ENCODE peak calls at places on chromosomes 11 and 22, in eight cellular contexts. V is A673; Z is tibial artery; X is ovary; J is cardiac muscle cell; A is right atrium auricular region; K is NT2/D1; L is CD8-positive, alpha-beta T cell. H is an unnamed sample. For H3K9me3, H3K4me1 and H3K36me3, the result is how much of the 10 kb centered on the place peaks cover.

GRCh38 chr11:121452609-121453150 is at the start of gene SORL1-AS1:
- DNase-seq in K (no peak), A (no peak), J (no peak), X (no peak), L (no peak), Z (no peak), V (no peak), H (no peak)

GRCh38 chr11:78019808-78020207 is 3.3 kb downstream of the KCTD14 start:
- DNase-seq in V (no peak), X (no peak), Z (no peak), J (no peak), K (no peak), L (no peak), A (no peak), H (no peak)

GRCh38 chr11:12765428-12765827 is 91.2 kb downstream of the TEAD1 start:
- DNase-seq in A (no peak), K (no peak), J (no peak), Z (no peak), L (no peak), X (peak), V (peak), H (no peak)

GRCh38 chr11:13380731-13381130 is 82.3 kb downstream of the BTBD10 start:
- DNase-seq in J (no peak), L (no peak), A (no peak), Z (no peak), X (no peak), V (no peak), K (no peak), H (no peak)

GRCh38 chr11:13885083-13885482 is 77.4 kb upstream of the SPON1 start:
- DNase-seq in X (no peak), J (no peak), A (no peak), L (no peak), V (no peak), K (no peak), Z (no peak), H (no peak)

GRCh38 chr11:105181521-105181920 is 42.0 kb upstream of the CARD18 start:
- DNase-seq in L (no peak), J (peak), K (no peak), Z (no peak), V (no peak), X (no peak), A (no peak), H (no peak)

GRCh38 chr11:115379528-115379927 is 124.7 kb downstream of the CADM1 start:
- DNase-seq in J (no peak), L (no peak), K (no peak), V (no peak), A (no peak), X (no peak), Z (no peak), H (no peak)

GRCh38 chr11:22798890-22799289 is 30.7 kb downstream of the SVIP start:
- DNase-seq in X (no peak), A (no peak), L (no peak), K (no peak), V (no peak), Z (no peak), J (no peak), H (no peak)

GRCh38 chr22:40443675-40444482 is 73.5 kb downstream of the SGSM3 start:
- DNase-seq in K (no peak), A (peak), X (no peak), Z (peak), V (no peak), L (no peak), J (peak), H (peak)

GRCh38 chr11:100512475-100512874 is 174.6 kb upstream of the ARHGAP42 start:
- DNase-seq in J (no peak), K (no peak), L (no peak), X (no peak), Z (no peak), V (no peak), A (no peak), H (no peak)

GRCh38 chr11:72736452-72737069 is 15.6 kb downstream of the ARAP1 start:
- DNase-seq in Z (peak), J (peak), L (peak), V (peak), K (no peak), A (no peak), X (no peak), H (no peak)

GRCh38 chr22:29093980-29094379 is 21.1 kb downstream of the KREMEN1 start:
- DNase-seq in A (no peak), X (no peak), J (peak), Z (no peak), V (no peak), K (no peak), L (no peak), H (no peak)

GRCh38 chr11:130215531-130216220 is 56.1 kb downstream of the ST14 start:
- DNase-seq in J (no peak), L (no peak), V (no peak), Z (no peak), K (no peak), X (peak), A (peak), H (no peak)

GRCh38 chr11:95715777-95716241 is 73.8 kb downstream of the FAM76B start:
- DNase-seq in L (no peak), V (peak), A (no peak), X (no peak), J (peak), K (no peak), Z (no peak), H (no peak)

GRCh38 chr22:20247010-20247505 is 21.1 kb downstream of the RTN4R start:
- DNase-seq in J (no peak), Z (no peak), K (no peak), X (no peak), L (no peak), V (no peak), A (no peak), H (no peak)

GRCh38 chr11:38612701-38613100 is 2014.7 kb upstream of the RAG2 start:
- DNase-seq in K (no peak), A (no peak), V (no peak), X (no peak), Z (no peak), L (no peak), J (no peak), H (no peak)

GRCh38 chr22:29129644-29130201 is 56.9 kb downstream of the KREMEN1 start:
- DNase-seq in K (no peak), L (no peak), V (no peak), X (no peak), A (peak), Z (no peak), J (no peak), H (no peak)

GRCh38 chr11:119223856-119224255 is 17.7 kb downstream of the CBL start:
- DNase-seq in Z (no peak), K (no peak), L (no peak), X (no peak), J (no peak), V (no peak), A (no peak), H (no peak)

GRCh38 chr22:29006346-29006745 is 55.3 kb downstream of the C22orf31 start:
- DNase-seq in J (no peak), K (no peak), A (no peak), X (no peak), V (no peak), L (no peak), Z (no peak), H (no peak)

GRCh38 chr11:1746956-1747752 is 3.2 kb downstream of the IFITM10 start:
- DNase-seq in L (no peak), K (no peak), Z (no peak), A (no peak), J (no peak), V (no peak), X (no peak), H (no peak)

DNA sequence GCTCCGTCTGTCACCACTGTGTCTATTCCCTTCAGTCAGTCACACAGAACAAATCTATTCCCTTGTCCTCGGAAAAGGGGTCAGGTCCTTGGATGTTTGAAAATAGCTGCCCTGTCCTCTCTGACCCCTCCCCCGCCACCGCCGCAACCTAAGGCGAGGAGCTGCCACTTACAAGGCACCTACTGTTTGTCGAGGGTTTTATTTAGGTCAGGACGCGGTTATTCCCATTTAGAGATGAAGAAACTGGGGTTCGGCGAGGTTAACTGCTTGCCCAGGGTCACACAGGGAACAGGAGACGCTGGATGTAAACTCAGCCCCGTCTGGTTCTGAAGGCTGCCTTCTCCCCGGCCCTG is 1468.1 kb downstream of the BRD1 start:
- DNase-seq in L (no peak), Z (no peak), V (no peak), X (peak), K (no peak), A (no peak), J (no peak), H (no peak)
- H3K9me3 ChIP-seq in L (under half), Z (under half), V (under half), X (under half), K (under half), A (under half), J (under half), H (under half)

GRCh38 chr11:63889344-63889743 is 27.6 kb downstream of the RCOR2 start:
- DNase-seq in V (no peak), A (no peak), J (no peak), Z (no peak), X (no peak), K (no peak), L (no peak), H (no peak)
- H3K4me1 ChIP-seq in V (under half), A (under half), J (under half), Z (half or more), X (under half), K (under half), L (half or more), H (under half)

DNA sequence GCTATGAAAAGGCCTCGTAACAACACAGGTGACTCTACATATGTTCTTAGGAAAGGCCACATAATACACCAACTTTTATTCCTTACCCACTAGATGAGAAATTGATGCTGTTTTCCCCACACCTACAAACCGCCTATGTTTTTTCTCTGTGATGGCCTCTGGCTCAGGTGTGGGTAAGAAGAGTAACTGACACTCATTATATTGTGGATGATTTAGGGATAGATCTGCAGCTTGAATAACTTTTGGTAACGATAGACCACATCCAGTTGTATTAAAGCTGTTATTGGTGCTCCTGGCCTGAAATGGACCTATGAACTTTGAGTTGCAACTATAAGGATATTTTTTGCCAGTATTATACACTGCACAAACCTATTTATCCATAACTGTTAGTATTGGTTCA is 3.6 kb downstream of the LDHA start:
- DNase-seq in A (no peak), J (no peak), Z (no peak), X (no peak), K (no peak), V (no peak), L (no peak), H (no peak)
- H3K36me3 ChIP-seq in A (half or more), J (half or more), Z (half or more), X (under half), K (half or more), V (half or more), L (under half), H (half or more)

GRCh38 chr11:127412234-127412633 is 411.7 kb upstream of the KIRREL3 start:
- DNase-seq in J (no peak), A (no peak), X (no peak), L (no peak), V (no peak), Z (no peak), K (no peak), H (no peak)

GRCh38 chr11:127411283-127411682 is 410.7 kb upstream of the KIRREL3 start:
- DNase-seq in A (no peak), L (no peak), V (no peak), J (no peak), X (no peak), K (no peak), Z (no peak), H (no peak)

DNA sequence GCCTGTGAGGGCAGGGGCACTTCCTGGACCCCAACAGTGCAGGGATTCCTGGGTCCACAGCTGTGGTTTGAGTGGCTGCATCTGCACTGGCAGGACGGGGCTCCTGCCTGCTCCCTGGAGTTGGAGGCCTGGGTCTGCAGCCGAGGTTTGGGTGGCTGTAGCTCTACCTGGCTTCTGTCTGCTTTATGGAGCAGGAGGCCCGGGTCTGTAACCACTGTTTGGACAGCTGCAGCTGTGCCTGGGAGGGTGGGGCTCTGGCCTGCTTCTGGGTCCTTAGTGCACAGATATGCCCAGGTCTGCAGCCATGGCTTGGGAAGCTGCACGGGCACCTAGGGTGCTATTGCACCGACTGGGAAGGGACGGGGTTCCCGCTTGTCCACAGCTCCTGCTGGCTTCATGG is 412.2 kb upstream of the KIRREL3 start:
- DNase-seq in V (no peak), K (no peak), L (no peak), A (no peak), Z (no peak), X (no peak), J (no peak), H (no peak)
- H3K9me3 ChIP-seq in V (under half), K (under half), L (under half), A (under half), Z (under half), X (under half), J (under half), H (under half)

GRCh38 chr22:46614070-46614931 is 5.9 kb upstream of the GRAMD4 start:
- DNase-seq in A (no peak), L (peak), K (no peak), V (no peak), X (no peak), J (no peak), Z (no peak), H (no peak)
- H3K4me1 ChIP-seq in A (half or more), L (under half), K (under half), V (under half), X (under half), J (under half), Z (under half), H (under half)

GRCh38 chr11:34114471-34114870 is 9.0 kb downstream of the NAT10 start:
- DNase-seq in A (no peak), J (no peak), L (no peak), K (no peak), X (no peak), Z (no peak), V (no peak), H (no peak)
- H3K36me3 ChIP-seq in A (half or more), J (half or more), L (half or more), K (half or more), X (under half), Z (half or more), V (half or more), H (half or more)

GRCh38 chr22:47398921-47399790 is 636.7 kb downstream of the TBC1D22A start:
- DNase-seq in Z (no peak), V (no peak), A (no peak), X (no peak), L (no peak), J (no peak), K (no peak), H (no peak)

GRCh38 chr22:47400701-47401591 is 638.5 kb downstream of the TBC1D22A start:
- DNase-seq in Z (no peak), X (no peak), J (no peak), A (no peak), K (no peak), V (no peak), L (no peak), H (no peak)

GRCh38 chr22:47401592-47401898 is 639.1 kb downstream of the TBC1D22A start:
- DNase-seq in Z (no peak), V (no peak), J (no peak), L (no peak), K (no peak), A (no peak), X (no peak), H (no peak)

GRCh38 chr22:47402876-47403525 is 640.6 kb downstream of the TBC1D22A start:
- DNase-seq in Z (no peak), A (no peak), K (no peak), X (no peak), L (no peak), V (no peak), J (no peak), H (no peak)

DNA sequence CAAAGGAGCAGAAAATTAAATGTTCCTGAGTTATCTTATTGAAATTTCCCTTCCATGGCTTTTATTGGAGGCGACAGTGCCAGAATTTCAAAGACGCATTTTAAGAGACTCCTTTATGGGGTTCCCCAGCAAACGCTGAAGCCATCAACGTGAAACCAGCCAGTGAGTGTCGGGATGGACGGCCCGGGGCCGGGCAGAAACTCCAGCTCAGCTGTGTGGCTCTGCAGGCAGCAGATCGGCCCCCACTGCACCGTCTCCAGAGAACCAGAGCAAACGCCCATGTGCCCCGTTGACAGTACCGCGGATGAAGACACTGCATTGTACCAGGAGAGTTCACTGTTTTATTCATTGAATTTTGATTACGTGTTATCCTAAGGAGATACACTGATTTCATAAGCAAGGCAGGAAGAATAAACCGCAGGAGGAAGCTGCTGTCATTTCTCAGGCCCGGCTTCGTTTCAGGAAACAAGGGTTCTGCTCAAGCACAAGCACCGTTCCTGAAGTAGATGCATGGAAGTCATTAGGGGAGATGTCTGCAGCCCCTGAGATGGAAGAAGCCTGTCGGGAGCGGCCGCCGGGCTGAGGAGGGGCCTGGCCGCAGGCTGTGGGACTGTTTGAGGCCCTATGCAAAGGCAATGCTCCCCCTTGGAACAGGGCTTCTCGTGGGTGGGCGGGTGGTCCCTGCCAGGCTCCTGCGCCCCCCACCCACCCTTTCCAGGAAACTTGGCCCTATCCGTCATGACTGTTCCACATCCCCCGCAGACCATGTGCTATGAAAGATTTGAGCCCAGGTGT is 639.7 kb downstream of the TBC1D22A start:
- DNase-seq in V (no peak), A (no peak), K (no peak), X (no peak), J (peak), Z (no peak), L (no peak), H (no peak)
- H3K9me3 ChIP-seq in V (under half), A (under half), K (under half), X (under half), J (under half), Z (under half), L (under half), H (under half)

GRCh38 chr22:22851969-22852368 is 35.6 kb upstream of the IGLL5 start:
- DNase-seq in V (no peak), J (no peak), Z (no peak), X (no peak), A (no peak), K (no peak), L (no peak), H (no peak)
- H3K4me1 ChIP-seq in V (under half), J (under half), Z (under half), X (under half), A (under half), K (under half), L (under half), H (under half)

DNA sequence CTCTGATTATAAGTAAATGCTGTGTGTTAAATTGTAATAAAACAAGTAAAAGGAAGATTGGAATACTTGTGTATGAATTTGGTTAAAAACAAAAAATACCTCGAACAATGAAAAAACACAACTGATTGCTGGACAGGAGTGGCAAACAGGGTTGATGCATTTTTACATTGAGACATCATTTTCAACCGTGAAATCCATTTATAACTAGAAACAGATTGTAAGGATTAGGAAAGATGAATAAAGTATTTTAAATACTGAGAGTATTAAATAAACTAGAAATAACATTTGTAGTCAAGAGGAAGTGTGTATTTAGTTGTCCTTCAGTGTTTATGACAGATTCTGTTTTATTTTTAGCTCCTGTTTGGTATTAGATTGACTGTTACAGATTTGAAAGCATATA is 5.4 kb downstream of the ATM start:
- DNase-seq in L (no peak), K (no peak), J (no peak), Z (no peak), A (no peak), V (no peak), X (no peak), H (no peak)
- H3K36me3 ChIP-seq in L (under half), K (under half), J (under half), Z (under half), A (under half), V (under half), X (under half), H (under half)

GRCh38 chr22:38219644-38220043 is 17.9 kb downstream of the MAFF start:
- DNase-seq in V (no peak), X (no peak), L (no peak), J (no peak), A (no peak), Z (no peak), K (no peak), H (no peak)
- H3K9me3 ChIP-seq in V (under half), X (under half), L (under half), J (under half), A (under half), Z (under half), K (under half), H (under half)

H was measured in SJSA1.